ENCODE peak calls at places on chromosomes 7 and 10, in nine cellular contexts. O is esophagus squamous epithelium; N is tibial artery; P is WERI-Rb-1; M is lower lobe of right lung; C is tibial nerve; R is fibroblast of lung; Y is CD8-positive, alpha-beta T cell; Z is astrocyte. W is an unnamed sample.

GRCh38 chr7:103003004-103003403 is 71.6 kb downstream of the FBXL13 start:
- DNase-seq in O (no peak), C (no peak), Z (no peak), Y (no peak), N (no peak), M (no peak), R (no peak), P (no peak), W (no peak)

GRCh38 chr10:12489357-12489756 is 140.0 kb downstream of the CAMK1D start:
- DNase-seq in Z (no peak), O (no peak), R (no peak), M (no peak), P (no peak), Y (no peak), C (no peak), N (no peak), W (no peak)

GRCh38 chr7:15682751-15683150 is 3.7 kb downstream of the MEOX2 start:
- DNase-seq in O (no peak), Y (no peak), C (no peak), M (no peak), N (no peak), Z (no peak), P (no peak), R (no peak), W (no peak)

GRCh38 chr7:99292127-99292526 is 19.5 kb downstream of the MYH16 start:
- DNase-seq in Z (no peak), O (no peak), C (no peak), M (no peak), R (no peak), P (no peak), N (no peak), Y (no peak), W (no peak)

GRCh38 chr10:87503892-87504291 is 801 bp upstream of the MINPP1 start:
- DNase-seq in C (no peak), P (no peak), R (peak; percentile 69), N (no peak), O (no peak), Y (no peak), M (no peak), Z (peak; percentile 58), W (no peak)

GRCh38 chr10:71771821-71772617 is 1.3 kb downstream of the VSIR start:
- DNase-seq in C (no peak), P (no peak), Y (no peak), Z (peak; percentile 68), R (peak; percentile 82), N (peak; percentile 84), O (no peak), M (peak; percentile 63), W (peak; percentile 39)

GRCh38 chr10:627032-627992 is 62.2 kb downstream of the DIP2C start:
- DNase-seq in Y (no peak), C (no peak), Z (no peak), O (no peak), R (no peak), N (no peak), P (no peak), M (peak; percentile 45), W (no peak)

GRCh38 chr10:121715969-121716368 is 117.7 kb upstream of the FGFR2 start:
- DNase-seq in M (no peak), O (no peak), R (no peak), Y (no peak), N (no peak), C (no peak), P (no peak), Z (no peak), W (no peak)

DNA sequence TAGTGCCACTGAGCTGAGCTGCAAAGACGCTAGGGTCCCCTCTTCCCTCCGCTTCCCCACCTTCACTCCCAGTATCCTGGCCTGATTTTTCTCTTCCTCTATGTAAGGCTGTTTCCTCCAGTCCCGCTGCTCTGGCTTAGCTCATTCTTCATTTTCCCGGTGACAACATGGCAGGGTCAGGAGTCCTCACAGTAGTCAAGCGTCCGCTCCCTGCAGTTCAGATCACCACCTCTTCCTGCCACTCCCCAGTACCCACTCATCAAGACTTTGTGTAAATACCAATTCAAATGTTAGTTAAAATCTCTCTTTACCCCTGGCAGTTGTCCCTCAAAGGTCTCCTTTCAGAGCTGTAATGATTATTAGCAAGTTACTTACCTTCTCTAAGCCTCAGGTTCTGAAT is 650.4 kb upstream of the CELF2 start:
- DNase-seq in P (no peak), Z (no peak), O (no peak), C (no peak), N (no peak), M (no peak), R (no peak), Y (no peak), W (no peak)
- H3K36me3 ChIP-seq in P (no peaks in the 10 kb centered on the region), Z (no peaks in the 10 kb centered on the region), O (no peaks in the 10 kb centered on the region), C (no peaks in the 10 kb centered on the region), N (no peaks in the 10 kb centered on the region), M (no peaks in the 10 kb centered on the region), R (no peaks in the 10 kb centered on the region), Y (no peaks in the 10 kb centered on the region), W (no peaks in the 10 kb centered on the region)

GRCh38 chr7:156816943-156817572 is 75.9 kb downstream of the LMBR1 start:
- DNase-seq in N (no peak), Y (no peak), Z (no peak), C (no peak), O (no peak), R (peak; percentile 18), P (no peak), M (no peak), W (no peak)
- TF ChIP-seq CTCF in N (peak; percentile 16), Y (peak; percentile 47), Z (peak; percentile 28), C (no peak), O (peak; percentile 25), R (peak; percentile 46), P (no peak), M (peak; percentile 19), W (peak; percentile 38)

DNA sequence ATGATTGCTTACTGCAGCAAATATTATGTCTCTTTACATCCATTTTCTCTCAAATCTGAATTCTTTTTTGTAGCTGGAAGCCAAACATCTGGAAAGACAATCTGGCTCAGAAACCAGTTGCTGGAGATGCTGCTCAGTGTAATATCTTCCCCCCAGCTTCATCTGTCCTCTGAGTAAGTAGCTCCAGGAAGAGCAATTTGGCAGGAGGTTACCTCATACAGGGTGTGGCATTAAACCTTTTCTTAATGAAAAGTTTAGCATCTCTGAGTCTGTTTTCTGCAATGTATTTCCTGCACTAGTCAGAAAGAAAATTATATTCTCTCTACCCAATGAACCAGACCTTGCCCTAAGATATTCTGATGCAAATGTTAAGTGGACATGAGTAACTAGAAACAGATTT is 123.1 kb downstream of the WDFY4 start:
- DNase-seq in N (no peak), O (no peak), Z (no peak), M (no peak), C (no peak), R (no peak), Y (no peak), P (no peak), W (no peak)
- H3K36me3 ChIP-seq in N (no peaks in the 10 kb centered on the region), O (no peaks in the 10 kb centered on the region), Z (no peaks in the 10 kb centered on the region), M (no peaks in the 10 kb centered on the region), C (no peaks in the 10 kb centered on the region), R (no peaks in the 10 kb centered on the region), Y (no peaks in the 10 kb centered on the region), P (no peaks in the 10 kb centered on the region), W (no peaks in the 10 kb centered on the region)

DNA sequence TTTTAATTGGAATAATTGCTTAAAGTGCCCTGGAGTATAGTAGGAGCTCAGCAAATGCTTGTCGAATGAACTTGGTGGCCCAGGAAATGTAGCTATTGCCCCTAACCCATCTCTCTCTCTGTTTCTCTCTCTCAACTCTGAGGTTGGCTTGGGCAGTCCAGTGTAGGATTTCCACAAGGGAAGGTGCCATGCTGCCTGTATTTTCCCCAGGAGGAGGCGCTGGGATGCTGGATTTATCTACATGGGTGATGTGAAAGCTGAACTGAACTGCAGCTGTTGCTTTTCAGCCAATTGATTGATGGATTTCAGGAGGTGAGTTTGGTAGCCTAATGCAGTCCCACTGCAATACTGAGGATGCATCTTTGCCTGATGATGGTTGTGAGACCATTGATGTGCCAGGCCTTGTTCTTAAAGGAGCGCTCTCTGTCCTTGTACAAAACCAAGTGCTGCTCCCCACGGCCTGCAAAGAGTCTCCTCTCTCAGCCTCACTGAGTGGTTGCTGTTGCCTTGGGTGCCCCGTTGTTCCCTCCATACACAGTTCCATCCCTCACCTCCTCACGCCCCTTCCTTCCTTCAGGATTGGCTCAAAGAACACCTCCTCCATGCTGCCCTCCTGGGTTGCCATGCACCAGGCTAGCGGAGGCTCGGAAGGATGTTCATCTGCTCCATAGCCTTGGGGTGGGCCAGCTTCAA is 200.6 kb downstream of the GLRX3 start:
- DNase-seq in O (no peak), M (no peak), N (no peak), R (no peak), P (peak; percentile 50), C (no peak), Y (no peak), Z (no peak), W (no peak)
- TF ChIP-seq CTCF in O (no peak), M (no peak), N (no peak), R (no peak), P (peak; percentile 54), C (no peak), Y (no peak), Z (no peak), W (no peak)

DNA sequence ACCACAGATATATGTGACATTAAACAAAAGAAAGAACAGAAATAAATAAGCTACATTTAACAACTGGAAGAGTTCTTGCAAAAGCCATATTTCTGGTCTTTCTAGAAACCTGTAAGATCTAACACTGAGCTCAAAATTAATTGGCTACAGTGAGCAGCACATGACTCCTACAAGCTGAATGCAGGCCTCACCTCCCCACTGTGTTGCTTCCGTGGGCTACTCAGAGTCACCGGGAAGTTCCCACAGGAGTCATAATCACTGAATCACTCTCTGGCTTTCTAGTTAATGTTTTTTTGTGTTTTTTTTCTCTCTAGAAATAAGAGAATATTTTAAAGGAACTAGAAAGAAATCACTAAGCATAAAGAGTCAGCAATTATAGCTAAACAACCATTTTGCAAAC is 10.2 kb upstream of the MRPS24 start:
- DNase-seq in M (no peak), R (peak; percentile 84), O (no peak), Y (no peak), N (no peak), C (no peak), Z (peak; percentile 81), P (no peak), W (peak; percentile 46)
- H3K36me3 ChIP-seq in M (peaks cover 86% of the 10 kb centered on the region), R (peaks cover 45% of the 10 kb centered on the region), O (peaks cover 92% of the 10 kb centered on the region), Y (peaks cover 46% of the 10 kb centered on the region), N (peaks cover 54% of the 10 kb centered on the region), C (peaks cover 85% of the 10 kb centered on the region), Z (peaks cover 29% of the 10 kb centered on the region), P (peaks cover 55% of the 10 kb centered on the region), W (peaks cover 28% of the 10 kb centered on the region)

GRCh38 chr10:114397651-114398145 is 6.6 kb downstream of the AFAP1L2 start:
- DNase-seq in Y (no peak), P (peak; percentile 12), C (no peak), M (no peak), O (no peak), N (no peak), Z (no peak), R (peak; percentile 41), W (no peak)
- TF ChIP-seq CTCF in Y (no peak), P (no peak), C (no peak), M (no peak), O (no peak), N (no peak), Z (no peak), R (no peak), W (no peak)